ENCODE peak calls at places on chromosomes 4 and X, in eight cellular contexts. One of them, this sample, is unnamed.

GRCh38 chrX:18938710-18939109 is 45.2 kb downstream of the PHKA2 start:
- DNase-seq in NCI-H446: peak
- DNase-seq in NCI-H460: no peak
- DNase-seq in neural crest cell: no peak
- DNase-seq in heart left ventricle: no peak
- DNase-seq in colonic mucosa: no peak
- DNase-seq in NCI-H345: no peak
- DNase-seq in Right ventricle myocardium inferior: no peak
- DNase-seq in this sample: peak

GRCh38 chr4:2487632-2488031 is 18.7 kb downstream of the RNF4 start:
- DNase-seq in NCI-H446: no peak
- DNase-seq in Right ventricle myocardium inferior: no peak
- DNase-seq in NCI-H460: no peak
- DNase-seq in heart left ventricle: no peak
- DNase-seq in colonic mucosa: no peak
- DNase-seq in NCI-H345: no peak
- DNase-seq in neural crest cell: no peak
- DNase-seq in this sample: no peak

GRCh38 chr4:169263791-169264392 is 6.9 kb downstream of the SH3RF1 start:
- DNase-seq in Right ventricle myocardium inferior: no peak
- DNase-seq in NCI-H460: no peak
- DNase-seq in neural crest cell: no peak
- DNase-seq in NCI-H345: no peak
- DNase-seq in NCI-H446: no peak
- DNase-seq in heart left ventricle: peak
- DNase-seq in colonic mucosa: peak
- DNase-seq in this sample: no peak

GRCh38 chrX:20091499-20091898 is 25.2 kb downstream of the MAP7D2 start:
- DNase-seq in NCI-H446: no peak
- DNase-seq in neural crest cell: no peak
- DNase-seq in heart left ventricle: no peak
- DNase-seq in Right ventricle myocardium inferior: no peak
- DNase-seq in NCI-H345: no peak
- DNase-seq in colonic mucosa: no peak
- DNase-seq in NCI-H460: no peak
- DNase-seq in this sample: no peak

GRCh38 chr4:20283039-20283438 is 31.3 kb downstream of the SLIT2 start:
- DNase-seq in NCI-H460: no peak
- DNase-seq in NCI-H345: no peak
- DNase-seq in NCI-H446: no peak
- DNase-seq in Right ventricle myocardium inferior: no peak
- DNase-seq in heart left ventricle: no peak
- DNase-seq in neural crest cell: no peak
- DNase-seq in colonic mucosa: no peak
- DNase-seq in this sample: no peak

GRCh38 chrX:103608305-103608963 is 671 bp downstream of the TCEAL3 start:
- DNase-seq in heart left ventricle: peak
- DNase-seq in colonic mucosa: peak
- DNase-seq in NCI-H345: no peak
- DNase-seq in neural crest cell: no peak
- DNase-seq in NCI-H460: no peak
- DNase-seq in NCI-H446: no peak
- DNase-seq in Right ventricle myocardium inferior: peak
- DNase-seq in this sample: no peak

GRCh38 chrX:107551546-107551945 is 76.8 kb upstream of the PRPS1 start:
- DNase-seq in colonic mucosa: no peak
- DNase-seq in NCI-H460: no peak
- DNase-seq in heart left ventricle: no peak
- DNase-seq in Right ventricle myocardium inferior: no peak
- DNase-seq in neural crest cell: no peak
- DNase-seq in NCI-H446: peak
- DNase-seq in NCI-H345: no peak
- DNase-seq in this sample: no peak

GRCh38 chr4:28947374-28947773 is 1772.8 kb upstream of the PCDH7 start:
- DNase-seq in NCI-H460: no peak
- DNase-seq in Right ventricle myocardium inferior: no peak
- DNase-seq in colonic mucosa: no peak
- DNase-seq in neural crest cell: no peak
- DNase-seq in NCI-H446: no peak
- DNase-seq in NCI-H345: no peak
- DNase-seq in heart left ventricle: no peak
- DNase-seq in this sample: no peak

GRCh38 chrX:109660756-109661155 is 35.8 kb upstream of the KCNE5 start:
- DNase-seq in colonic mucosa: no peak
- DNase-seq in neural crest cell: no peak
- DNase-seq in Right ventricle myocardium inferior: no peak
- DNase-seq in NCI-H460: no peak
- DNase-seq in NCI-H446: no peak
- DNase-seq in heart left ventricle: no peak
- DNase-seq in NCI-H345: no peak
- DNase-seq in this sample: peak

GRCh38 chr4:99806545-99806944 is 10.1 kb upstream of the DAPP1 start:
- DNase-seq in NCI-H446: peak
- DNase-seq in neural crest cell: no peak
- DNase-seq in NCI-H460: no peak
- DNase-seq in heart left ventricle: no peak
- DNase-seq in colonic mucosa: no peak
- DNase-seq in Right ventricle myocardium inferior: no peak
- DNase-seq in NCI-H345: no peak
- DNase-seq in this sample: no peak

GRCh38 chrX:153818571-153819397 is 11.6 kb downstream of the PDZD4 start:
- DNase-seq in heart left ventricle: no peak
- DNase-seq in colonic mucosa: no peak
- DNase-seq in NCI-H460: peak
- DNase-seq in Right ventricle myocardium inferior: no peak
- DNase-seq in NCI-H446: peak
- DNase-seq in NCI-H345: peak
- DNase-seq in neural crest cell: peak
- DNase-seq in this sample: no peak

GRCh38 chr4:1752284-1753041 is 31.1 kb downstream of the TACC3 start:
- DNase-seq in neural crest cell: no peak
- DNase-seq in NCI-H345: no peak
- DNase-seq in colonic mucosa: no peak
- DNase-seq in heart left ventricle: no peak
- DNase-seq in Right ventricle myocardium inferior: no peak
- DNase-seq in NCI-H446: no peak
- DNase-seq in NCI-H460: no peak
- DNase-seq in this sample: peak

GRCh38 chrX:30312858-30313257 is 3.7 kb upstream of the NR0B1 start:
- DNase-seq in heart left ventricle: no peak
- DNase-seq in NCI-H460: no peak
- DNase-seq in NCI-H446: no peak
- DNase-seq in NCI-H345: no peak
- DNase-seq in Right ventricle myocardium inferior: no peak
- DNase-seq in neural crest cell: no peak
- DNase-seq in colonic mucosa: no peak
- DNase-seq in this sample: no peak

GRCh38 chr4:4541040-4541631 is 712 bp downstream of the STX18 start:
- DNase-seq in NCI-H446: no peak
- DNase-seq in neural crest cell: no peak
- DNase-seq in Right ventricle myocardium inferior: no peak
- DNase-seq in colonic mucosa: peak
- DNase-seq in heart left ventricle: peak
- DNase-seq in NCI-H345: no peak
- DNase-seq in NCI-H460: no peak
- DNase-seq in this sample: no peak

GRCh38 chrX:13658602-13659001 is 5.7 kb downstream of the TCEANC start:
- DNase-seq in neural crest cell: no peak
- DNase-seq in Right ventricle myocardium inferior: no peak
- DNase-seq in NCI-H460: peak
- DNase-seq in heart left ventricle: no peak
- DNase-seq in colonic mucosa: peak
- DNase-seq in NCI-H345: peak
- DNase-seq in NCI-H446: peak
- DNase-seq in this sample: peak

This sample was measured in NCI-H526 treated with DMSO at 0.1 percent for 48 hours.